ENCODE peak calls at places on chromosomes 1 and 21, in eight cellular contexts. Q is GM03348; U is amniotic stem cell; B is NCI-H748 treated with DMSO at 0.1 percent for 48 hours; N is frontal cortex; W is AG10803; T is CD8-positive, alpha-beta memory T cell; L is activated CD4-positive, alpha-beta T cell treated with anti-CD3 and anti-CD28 coated beads for 24 hours. V is an unnamed sample.

GRCh38 chr1:181314010-181314409 is 169.3 kb upstream of the CACNA1E start:
- DNase-seq in Q (no peak), U (no peak), B (no peak), N (no peak), W (no peak), T (no peak), L (no peak), V (no peak)

GRCh38 chr1:226411619-226412018 is 3.7 kb upstream of the PARP1 start:
- DNase-seq in Q (no peak), U (no peak), B (no peak), N (peak; percentile 39), W (no peak), T (no peak), L (no peak), V (peak; percentile 56)

GRCh38 chr1:178031856-178032320 is 62.0 kb upstream of the RASAL2 start:
- DNase-seq in Q (peak; percentile 91), U (peak; percentile 83), B (peak; percentile 46), N (peak; percentile 77), W (peak; percentile 93), T (no peak), L (no peak), V (peak; percentile 84)

GRCh38 chr1:94801919-94802546 is 18.1 kb upstream of the SLC44A3 start:
- DNase-seq in Q (peak; percentile 70), U (peak; percentile 26), B (no peak), N (no peak), W (peak; percentile 89), T (no peak), L (no peak), V (peak; percentile 74)

GRCh38 chr1:198175418-198176170 is 18.8 kb downstream of the NEK7 start:
- DNase-seq in Q (no peak), U (no peak), B (no peak), N (no peak), W (peak; percentile 45), T (no peak), L (no peak), V (no peak)

GRCh38 chr1:40381268-40382109 is 8.0 kb downstream of the SMAP2 start:
- DNase-seq in Q (no peak), U (no peak), B (no peak), N (no peak), W (no peak), T (no peak), L (no peak), V (no peak)

GRCh38 chr1:3453891-3454810 is at the start of gene ARHGEF16:
- DNase-seq in Q (peak; percentile 78), U (no peak), B (peak; percentile 70), N (peak; percentile 80), W (no peak), T (no peak), L (no peak), V (no peak)

GRCh38 chr1:182616130-182617074 is 12.2 kb upstream of the RGS16 start:
- DNase-seq in Q (peak; percentile 49), U (no peak), B (peak; percentile 77), N (peak; percentile 48), W (peak; percentile 76), T (peak; percentile 79), L (peak; percentile 63), V (peak; percentile 66)

GRCh38 chr1:230857822-230858221 is 10.5 kb downstream of the C1orf198 start:
- DNase-seq in Q (no peak), U (no peak), B (no peak), N (no peak), W (peak; percentile 72), T (no peak), L (no peak), V (no peak)

GRCh38 chr1:20165522-20165951 is 20.4 kb upstream of the UBXN10 start:
- DNase-seq in Q (no peak), U (no peak), B (no peak), N (no peak), W (no peak), T (no peak), L (no peak), V (no peak)

GRCh38 chr1:152884966-152885624 is 7.0 kb downstream of the SMCP start:
- DNase-seq in Q (peak; percentile 41), U (no peak), B (no peak), N (no peak), W (peak; percentile 72), T (no peak), L (no peak), V (no peak)

GRCh38 chr21:31520506-31521163 is 138.9 kb upstream of the SOD1 start:
- DNase-seq in Q (no peak), U (no peak), B (peak; percentile 65), N (no peak), W (no peak), T (no peak), L (no peak), V (no peak)

GRCh38 chr1:86504130-86504479 is 35.4 kb downstream of the CLCA1 start:
- DNase-seq in Q (no peak), U (no peak), B (no peak), N (no peak), W (no peak), T (no peak), L (no peak), V (peak; percentile 41)

GRCh38 chr1:42931108-42931539 is 27.5 kb downstream of the SLC2A1 start:
- DNase-seq in Q (peak; percentile 68), U (no peak), B (no peak), N (peak; percentile 67), W (peak; percentile 37), T (peak; percentile 41), L (no peak), V (peak; percentile 34)

GRCh38 chr1:151512801-151513625 is 1.8 kb downstream of the CGN start:
- DNase-seq in Q (no peak), U (no peak), B (no peak), N (no peak), W (no peak), T (no peak), L (no peak), V (no peak)

GRCh38 chr1:17759114-17759513 is 4.0 kb downstream of the ACTL8 start:
- DNase-seq in Q (no peak), U (no peak), B (no peak), N (no peak), W (no peak), T (no peak), L (no peak), V (no peak)

GRCh38 chr1:170261669-170262068 is 115.9 kb downstream of the NTMT2 start:
- DNase-seq in Q (peak; percentile 63), U (no peak), B (no peak), N (no peak), W (peak; percentile 94), T (no peak), L (no peak), V (no peak)

GRCh38 chr1:18653375-18653774 is 22.7 kb downstream of the PAX7 start:
- DNase-seq in Q (no peak), U (no peak), B (no peak), N (no peak), W (no peak), T (no peak), L (no peak), V (no peak)

GRCh38 chr1:235919797-235920475 is 53.2 kb upstream of the LYST start:
- DNase-seq in Q (peak; percentile 50), U (no peak), B (no peak), N (no peak), W (peak; percentile 82), T (no peak), L (no peak), V (no peak)

GRCh38 chr21:27480841-27481261 is 514.0 kb upstream of the ADAMTS5 start:
- DNase-seq in Q (peak; percentile 58), U (no peak), B (no peak), N (no peak), W (peak; percentile 88), T (no peak), L (no peak), V (no peak)

GRCh38 chr21:45292399-45293213 is 4.9 kb upstream of the POFUT2 start:
- DNase-seq in Q (peak; percentile 94), U (peak; percentile 70), B (peak; percentile 22), N (peak; percentile 89), W (peak; percentile 81), T (peak; percentile 50), L (peak; percentile 53), V (peak; percentile 88)

GRCh38 chr1:158117854-158118691 is 62.6 kb upstream of the CD1D start:
- DNase-seq in Q (peak; percentile 63), U (no peak), B (no peak), N (peak; percentile 50), W (peak; percentile 40), T (peak; percentile 11), L (no peak), V (peak; percentile 23)

GRCh38 chr1:68160021-68160420 is 72.3 kb downstream of the WLS start:
- DNase-seq in Q (no peak), U (no peak), B (no peak), N (no peak), W (no peak), T (no peak), L (no peak), V (no peak)

GRCh38 chr1:182720465-182720864 is 36.1 kb upstream of the RGS8 start:
- DNase-seq in Q (no peak), U (no peak), B (no peak), N (no peak), W (peak; percentile 16), T (no peak), L (no peak), V (no peak)

GRCh38 chr1:10528066-10529014 is 53.6 kb downstream of the PEX14 start:
- DNase-seq in Q (peak; percentile 87), U (peak; percentile 49), B (no peak), N (no peak), W (peak; percentile 90), T (no peak), L (no peak), V (no peak)

GRCh38 chr1:186093437-186093836 is 281.6 kb downstream of the TPR start:
- DNase-seq in Q (peak; percentile 10), U (no peak), B (no peak), N (no peak), W (no peak), T (no peak), L (no peak), V (no peak)

GRCh38 chr1:186983327-186983726 is 154.6 kb downstream of the PLA2G4A start:
- DNase-seq in Q (no peak), U (no peak), B (no peak), N (no peak), W (no peak), T (no peak), L (no peak), V (no peak)

GRCh38 chr1:15676010-15676409 is 8.1 kb upstream of the PLEKHM2 start:
- DNase-seq in Q (no peak), U (no peak), B (no peak), N (no peak), W (no peak), T (no peak), L (no peak), V (no peak)

GRCh38 chr1:85387781-85388180 is 77.2 kb downstream of the DDAH1 start:
- DNase-seq in Q (no peak), U (no peak), B (no peak), N (no peak), W (no peak), T (no peak), L (no peak), V (no peak)

V was measured in midbrain.